ENCODE peak calls at places on chromosomes 2 and 18, in six cellular contexts. F is T-helper 17 cell, U is RWPE1, A is coronary artery, Y is A549, N is foreskin melanocyte. K is an unnamed sample.

GRCh38 chr18:71837560-71837959 is 706.6 kb downstream of the CBLN2 start:
- DNase-seq in F (no peak), U (no peak), A (no peak), Y (no peak), N (no peak), K (no peak)

GRCh38 chr2:128374711-128375413 is 56.2 kb upstream of the HS6ST1 start:
- DNase-seq in F (no peak), U (no peak), A (peak; percentile 71), Y (no peak), N (no peak), K (no peak)

GRCh38 chr2:196520610-196521009 is 118.9 kb upstream of the CCDC150 start:
- DNase-seq in F (no peak), U (no peak), A (no peak), Y (no peak), N (no peak), K (no peak)

GRCh38 chr2:2012505-2012904 is 268.2 kb upstream of the PXDN start:
- DNase-seq in F (no peak), U (no peak), A (no peak), Y (no peak), N (peak; percentile 79), K (peak; percentile 30)

GRCh38 chr2:74554821-74555531 is 456 bp downstream of the DOK1 start:
- DNase-seq in F (no peak), U (no peak), A (peak; percentile 79), Y (no peak), N (no peak), K (no peak)

GRCh38 chr2:28586864-28587263 is 91.0 kb downstream of the PLB1 start:
- DNase-seq in F (peak; percentile 31), U (no peak), A (peak; percentile 57), Y (no peak), N (no peak), K (no peak)

GRCh38 chr2:22560021-22560420 is 825.0 kb upstream of the KLHL29 start:
- DNase-seq in F (no peak), U (no peak), A (no peak), Y (no peak), N (no peak), K (no peak)

GRCh38 chr2:218605438-218605837 is 2.3 kb upstream of the PLCD4 start:
- DNase-seq in F (no peak), U (no peak), A (no peak), Y (no peak), N (no peak), K (no peak)

GRCh38 chr2:100934504-100935371 is 67.4 kb upstream of the RPL31 start:
- DNase-seq in F (no peak), U (no peak), A (peak; percentile 55), Y (no peak), N (no peak), K (no peak)

GRCh38 chr18:25123438-25124225 is 228.3 kb downstream of the ZNF521 start:
- DNase-seq in F (no peak), U (no peak), A (no peak), Y (no peak), N (no peak), K (no peak)

GRCh38 chr2:236040600-236041328 is 127.4 kb downstream of the GBX2 start:
- DNase-seq in F (no peak), U (peak; percentile 85), A (no peak), Y (no peak), N (no peak), K (no peak)

GRCh38 chr18:32333781-32334180 is 136.9 kb downstream of the GAREM1 start:
- DNase-seq in F (no peak), U (no peak), A (no peak), Y (no peak), N (no peak), K (peak; percentile 15)

GRCh38 chr18:22467760-22468553 is 50.2 kb upstream of the CTAGE1 start:
- DNase-seq in F (no peak), U (peak; percentile 91), A (no peak), Y (peak; percentile 48), N (peak; percentile 36), K (peak; percentile 46)

GRCh38 chr2:124874226-124874625 is 849.1 kb downstream of the CNTNAP5 start:
- DNase-seq in F (no peak), U (no peak), A (no peak), Y (no peak), N (no peak), K (no peak)

GRCh38 chr18:50937183-50937582 is 30.7 kb upstream of the ELAC1 start:
- DNase-seq in F (no peak), U (no peak), A (no peak), Y (no peak), N (peak; percentile 20), K (peak; percentile 26)

K was measured in SK-MEL-5.